ENCODE peak calls at places on chromosomes 4 and X, in eight cellular contexts. X, K, F, A, S, D, V and R are unnamed samples.

GRCh38 chr4:8838911-8839431 is 32.7 kb downstream of the HMX1 start:
- DNase-seq in A (no peak), V (no peak), F (peak; percentile 19), S (no peak), D (no peak), X (no peak), K (no peak), R (no peak)

GRCh38 chr4:124534133-124534532 is 178.4 kb downstream of the ANKRD50 start:
- DNase-seq in K (no peak), V (no peak), D (no peak), F (peak; percentile 23), A (no peak), S (no peak), X (no peak), R (no peak)

GRCh38 chr4:17763931-17764330 is 17.5 kb downstream of the FAM184B start:
- DNase-seq in S (no peak), F (peak; percentile 79), D (no peak), K (no peak), A (no peak), X (no peak), V (no peak), R (no peak)

GRCh38 chr4:2186133-2186864 is 55.6 kb downstream of the HAUS3 start:
- DNase-seq in V (no peak), S (no peak), F (no peak), A (no peak), D (peak; percentile 93), K (no peak), X (peak; percentile 17), R (peak; percentile 48)

GRCh38 chrX:48761674-48762471 is at the start of gene GLOD5:
- DNase-seq in V (no peak), X (peak; percentile 24), S (no peak), A (no peak), D (peak; percentile 93), F (peak; percentile 6), K (peak; percentile 7), R (peak; percentile 23)

GRCh38 chrX:22365460-22365859 is 92.7 kb downstream of the CBLL2 start:
- DNase-seq in A (no peak), K (peak; percentile 59), D (no peak), S (no peak), X (peak; percentile 87), V (no peak), F (no peak), R (no peak)

GRCh38 chr4:168699224-168699878 is 202.5 kb downstream of the PALLD start:
- DNase-seq in S (no peak), A (no peak), X (no peak), V (no peak), K (no peak), F (no peak), D (peak; percentile 80), R (no peak)

GRCh38 chrX:23365541-23365940 is 30.9 kb downstream of the PTCHD1 start:
- DNase-seq in V (no peak), A (no peak), X (no peak), K (no peak), F (no peak), D (peak; percentile 39), S (no peak), R (no peak)

GRCh38 chr4:158018090-158018808 is 154.6 kb downstream of the GASK1B start:
- DNase-seq in K (no peak), X (no peak), D (no peak), A (no peak), S (no peak), V (no peak), F (no peak), R (no peak)

GRCh38 chr4:112109455-112110425 is 35.5 kb upstream of the FAM241A start:
- DNase-seq in K (no peak), X (peak; percentile 31), A (no peak), V (no peak), D (peak; percentile 57), S (no peak), F (no peak), R (no peak)

GRCh38 chrX:133749370-133749769 is 236.0 kb downstream of the GPC3 start:
- DNase-seq in A (peak; percentile 22), X (peak; percentile 5), F (no peak), S (no peak), D (no peak), K (no peak), V (no peak), R (no peak)

GRCh38 chr4:162841769-162842168 is 324.9 kb downstream of the NAF1 start:
- DNase-seq in X (no peak), F (no peak), K (no peak), S (no peak), V (no peak), D (no peak), A (no peak), R (no peak)

GRCh38 chr4:3759236-3759635 is 6.9 kb upstream of the ADRA2C start:
- DNase-seq in V (no peak), D (no peak), S (no peak), A (no peak), K (peak; percentile 9), F (no peak), X (no peak), R (no peak)

GRCh38 chr4:7301846-7302630 is 109.7 kb downstream of the SORCS2 start:
- DNase-seq in K (no peak), V (no peak), S (no peak), D (no peak), F (peak; percentile 14), A (no peak), X (no peak), R (no peak)

GRCh38 chr4:146485968-146486367 is 35.8 kb downstream of the SLC10A7 start:
- DNase-seq in F (no peak), D (no peak), K (no peak), S (no peak), V (no peak), X (no peak), A (no peak), R (no peak)

GRCh38 chr4:71583971-71584370 is 199.9 kb downstream of the GC start:
- DNase-seq in F (no peak), K (no peak), X (no peak), S (no peak), V (no peak), D (no peak), A (no peak), R (no peak)

GRCh38 chr4:123340381-123340701 is 56.3 kb upstream of the SPRY1 start:
- DNase-seq in F (no peak), K (peak; percentile 77), X (peak; percentile 79), A (no peak), V (no peak), D (peak; percentile 83), S (no peak), R (no peak)

GRCh38 chr4:8886625-8887406 is 15.2 kb upstream of the HMX1 start:
- DNase-seq in S (no peak), F (no peak), K (no peak), A (no peak), X (no peak), D (no peak), V (no peak), R (no peak)

GRCh38 chr4:189979196-189980047 is 38.8 kb downstream of the FRG1 start:
- DNase-seq in A (no peak), F (peak; percentile 9), S (no peak), X (no peak), V (no peak), K (no peak), D (no peak), R (no peak)

GRCh38 chr4:119299221-119300071 is 22.5 kb downstream of the FABP2 start:
- DNase-seq in D (no peak), K (peak; percentile 22), A (no peak), F (peak; percentile 10), X (peak; percentile 50), S (no peak), V (no peak), R (no peak)

GRCh38 chr4:180261346-180261745 is 1981.9 kb upstream of the TENM3 start:
- DNase-seq in F (no peak), D (no peak), K (no peak), V (no peak), X (no peak), A (no peak), S (no peak), R (no peak)

GRCh38 chrX:148567229-148567628 is 66.8 kb downstream of the AFF2 start:
- DNase-seq in F (no peak), D (no peak), V (no peak), X (peak; percentile 0), K (peak; percentile 65), A (no peak), S (no peak), R (no peak)